ENCODE peak calls at places on chromosomes 4 and X, in four cellular contexts. One of them, this sample, is unnamed.

GRCh38 chrX:139203681-139204575 is 326.6 kb upstream of the F9 start:
- DNase-seq in breast epithelium: peak; percentile 47
- DNase-seq in glutamatergic neuron: peak; percentile 45
- DNase-seq in neural progenitor cell: peak; percentile 62
- DNase-seq in this sample: no peak

GRCh38 chr4:16745009-16745408 is 153.4 kb downstream of the LDB2 start:
- DNase-seq in neural progenitor cell: peak; percentile 18
- DNase-seq in breast epithelium: no peak
- DNase-seq in glutamatergic neuron: no peak
- DNase-seq in this sample: no peak

GRCh38 chr4:22348410-22348809 is 167.5 kb downstream of the ADGRA3 start:
- DNase-seq in glutamatergic neuron: no peak
- DNase-seq in breast epithelium: no peak
- DNase-seq in neural progenitor cell: no peak
- DNase-seq in this sample: no peak

GRCh38 chr4:108473163-108473720 is 147.1 kb upstream of the RPL34 start:
- DNase-seq in breast epithelium: no peak
- DNase-seq in neural progenitor cell: no peak
- DNase-seq in glutamatergic neuron: no peak
- DNase-seq in this sample: no peak

GRCh38 chr4:105971032-105971431 is 75.8 kb downstream of the NPNT start:
- DNase-seq in neural progenitor cell: no peak
- DNase-seq in glutamatergic neuron: no peak
- DNase-seq in breast epithelium: no peak
- DNase-seq in this sample: no peak

GRCh38 chr4:17932041-17932440 is 89.5 kb downstream of the LCORL start:
- DNase-seq in glutamatergic neuron: no peak
- DNase-seq in neural progenitor cell: no peak
- DNase-seq in breast epithelium: no peak
- DNase-seq in this sample: no peak

GRCh38 chrX:135931644-135932487 is 38.4 kb downstream of the SAGE1 start:
- DNase-seq in neural progenitor cell: peak; percentile 64
- DNase-seq in glutamatergic neuron: peak; percentile 66
- DNase-seq in breast epithelium: no peak
- DNase-seq in this sample: peak; percentile 3

GRCh38 chr4:146333187-146333894 is 119.0 kb downstream of the REELD1 start:
- DNase-seq in neural progenitor cell: no peak
- DNase-seq in glutamatergic neuron: no peak
- DNase-seq in breast epithelium: no peak
- DNase-seq in this sample: peak; percentile 30

GRCh38 chrX:29145316-29145715 is 558.1 kb downstream of the IL1RAPL1 start:
- DNase-seq in glutamatergic neuron: no peak
- DNase-seq in neural progenitor cell: no peak
- DNase-seq in breast epithelium: no peak
- DNase-seq in this sample: no peak

GRCh38 chr4:81828991-81829390 is 357.3 kb upstream of the RASGEF1B start:
- DNase-seq in glutamatergic neuron: no peak
- DNase-seq in neural progenitor cell: no peak
- DNase-seq in breast epithelium: no peak
- DNase-seq in this sample: no peak

GRCh38 chr4:177405508-177405907 is 36.7 kb downstream of the AGA start:
- DNase-seq in glutamatergic neuron: no peak
- DNase-seq in neural progenitor cell: no peak
- DNase-seq in breast epithelium: no peak
- DNase-seq in this sample: no peak

GRCh38 chrX:16320765-16321355 is 153.6 kb downstream of the MAGEB17 start:
- DNase-seq in breast epithelium: no peak
- DNase-seq in glutamatergic neuron: no peak
- DNase-seq in neural progenitor cell: no peak
- DNase-seq in this sample: no peak

GRCh38 chrX:129957241-129958099 is 25.0 kb upstream of the BCORL1 start:
- DNase-seq in glutamatergic neuron: peak; percentile 61
- DNase-seq in neural progenitor cell: peak; percentile 79
- DNase-seq in breast epithelium: no peak
- DNase-seq in this sample: peak; percentile 27

GRCh38 chrX:84174348-84174747 is 13.7 kb downstream of the RPS6KA6 start:
- DNase-seq in glutamatergic neuron: no peak
- DNase-seq in breast epithelium: no peak
- DNase-seq in neural progenitor cell: no peak
- DNase-seq in this sample: no peak

GRCh38 chrX:74133156-74133796 is 170.7 kb upstream of the ZCCHC13 start:
- DNase-seq in breast epithelium: no peak
- DNase-seq in neural progenitor cell: peak; percentile 81
- DNase-seq in glutamatergic neuron: no peak
- DNase-seq in this sample: no peak

DNA sequence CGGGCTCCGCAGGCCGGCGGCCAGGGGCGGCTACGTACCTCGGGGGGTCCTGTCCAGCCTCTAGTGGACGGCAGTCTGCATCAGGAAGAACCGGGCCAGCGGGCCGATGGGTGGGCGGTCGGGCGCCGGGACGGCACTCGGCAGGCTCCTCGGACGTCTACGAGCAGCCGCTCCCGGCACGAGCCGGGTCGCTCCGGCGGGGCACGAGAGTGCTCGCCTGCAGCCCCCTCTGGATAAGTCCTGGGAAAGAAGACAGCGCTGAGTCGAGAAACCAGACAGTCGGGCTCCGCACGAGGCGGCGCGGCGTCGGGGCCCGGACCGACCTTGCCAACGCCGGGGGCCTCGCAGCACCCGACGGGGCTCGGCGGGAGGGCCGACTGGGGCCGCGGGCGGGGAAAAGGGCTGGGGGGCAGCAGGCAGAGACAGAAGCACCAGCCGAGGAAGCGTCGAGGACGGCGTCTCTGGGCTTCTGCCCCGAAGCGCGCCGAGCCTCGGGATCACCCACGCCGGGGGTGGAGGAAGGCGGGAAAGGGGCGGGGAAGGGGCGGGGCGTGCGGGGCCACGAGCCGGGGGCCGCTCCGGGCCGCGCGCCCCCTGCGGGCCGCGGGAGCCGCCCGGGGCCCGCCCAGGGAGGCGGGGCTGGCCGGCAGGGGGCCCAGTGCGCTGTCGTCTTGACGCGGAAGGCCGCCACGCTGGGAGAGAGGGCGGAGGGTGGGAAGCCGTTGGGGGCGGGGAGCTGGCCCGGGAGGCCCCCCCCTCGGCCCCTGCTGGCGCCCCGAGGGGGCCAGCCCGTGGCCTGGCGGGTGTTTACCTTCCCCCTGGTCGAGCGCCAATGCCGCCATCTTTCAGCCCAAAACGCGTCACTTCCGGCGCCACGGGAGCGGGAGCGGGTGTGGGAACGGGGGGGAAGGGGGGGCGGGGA is 1.9 kb downstream of the KLHL15 start:
- DNase-seq in breast epithelium: peak; percentile 81
- DNase-seq in glutamatergic neuron: peak; percentile 82
- DNase-seq in neural progenitor cell: peak; percentile 91
- DNase-seq in this sample: no peak
- TF ChIP-seq CTCF in breast epithelium: no peak
- TF ChIP-seq CTCF in glutamatergic neuron: no peak
- TF ChIP-seq CTCF in neural progenitor cell: peak; percentile 22
- TF ChIP-seq CTCF in this sample: peak; percentile 26

GRCh38 chr4:186131935-186132334 is 27.4 kb downstream of the FAM149A start:
- DNase-seq in neural progenitor cell: no peak
- DNase-seq in breast epithelium: no peak
- DNase-seq in glutamatergic neuron: no peak
- DNase-seq in this sample: no peak

GRCh38 chr4:186134254-186134653 is 29.8 kb downstream of the FAM149A start:
- DNase-seq in neural progenitor cell: no peak
- DNase-seq in glutamatergic neuron: no peak
- DNase-seq in breast epithelium: no peak
- DNase-seq in this sample: peak; percentile 72

GRCh38 chr4:186137193-186137792 is 32.8 kb downstream of the FAM149A start:
- DNase-seq in neural progenitor cell: no peak
- DNase-seq in breast epithelium: no peak
- DNase-seq in glutamatergic neuron: no peak
- DNase-seq in this sample: no peak

GRCh38 chr4:186128842-186129241 is 24.3 kb downstream of the FAM149A start:
- DNase-seq in breast epithelium: no peak
- DNase-seq in neural progenitor cell: no peak
- DNase-seq in glutamatergic neuron: no peak
- DNase-seq in this sample: no peak

DNA sequence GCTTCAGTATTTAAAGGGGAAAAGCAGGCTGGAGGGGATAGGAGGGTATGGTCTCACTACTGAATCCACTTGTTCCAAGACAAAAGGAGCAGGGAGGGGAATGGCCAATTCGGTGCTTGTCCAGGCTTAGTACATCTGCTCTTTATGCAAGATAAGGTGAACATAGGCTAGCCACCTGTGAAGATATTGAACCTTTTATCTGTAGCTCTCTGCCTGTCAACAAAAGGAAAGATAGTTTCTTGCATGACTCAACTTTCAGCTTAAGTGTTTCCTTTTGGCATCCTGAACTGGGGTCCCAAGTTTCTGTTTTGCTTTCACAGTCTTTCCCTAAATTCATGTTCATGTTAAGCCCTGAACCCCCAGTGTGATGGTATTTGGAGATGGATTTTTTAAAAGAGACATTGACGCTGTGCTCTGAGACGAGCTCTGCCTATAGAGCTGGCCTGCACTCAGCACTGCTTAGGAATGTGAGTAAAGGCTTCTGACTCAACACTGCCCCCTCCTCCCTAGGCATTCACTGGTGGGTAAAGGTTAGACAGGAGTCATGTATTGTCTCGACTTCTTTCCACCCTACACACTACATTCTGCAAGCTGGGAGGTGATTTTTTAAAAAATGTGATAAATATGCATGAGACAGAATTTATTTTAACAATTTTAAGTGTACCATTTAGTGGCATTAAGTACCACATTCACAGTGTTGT is 28.2 kb downstream of the FAM149A start:
- DNase-seq in breast epithelium: no peak
- DNase-seq in neural progenitor cell: peak; percentile 77
- DNase-seq in glutamatergic neuron: no peak
- DNase-seq in this sample: no peak
- TF ChIP-seq CTCF in breast epithelium: no peak
- TF ChIP-seq CTCF in neural progenitor cell: peak; percentile 59
- TF ChIP-seq CTCF in glutamatergic neuron: no peak
- TF ChIP-seq CTCF in this sample: peak; percentile 30

GRCh38 chrX:140602140-140602539 is 97.3 kb upstream of the SOX3 start:
- DNase-seq in neural progenitor cell: no peak
- DNase-seq in breast epithelium: no peak
- DNase-seq in glutamatergic neuron: no peak
- DNase-seq in this sample: no peak
- TF ChIP-seq CTCF in neural progenitor cell: no peak
- TF ChIP-seq CTCF in breast epithelium: no peak
- TF ChIP-seq CTCF in glutamatergic neuron: no peak
- TF ChIP-seq CTCF in this sample: no peak

GRCh38 chr4:121698119-121698732 is 1.4 kb upstream of the ANXA5 start:
- DNase-seq in glutamatergic neuron: peak; percentile 29
- DNase-seq in neural progenitor cell: no peak
- DNase-seq in breast epithelium: no peak
- DNase-seq in this sample: no peak

GRCh38 chr4:121693450-121693849 is 3.3 kb downstream of the ANXA5 start:
- DNase-seq in neural progenitor cell: no peak
- DNase-seq in glutamatergic neuron: no peak
- DNase-seq in breast epithelium: no peak
- DNase-seq in this sample: no peak

GRCh38 chr4:121696641-121697461 is at the start of gene ANXA5:
- DNase-seq in glutamatergic neuron: peak; percentile 87
- DNase-seq in breast epithelium: peak; percentile 84
- DNase-seq in neural progenitor cell: peak; percentile 89
- DNase-seq in this sample: peak; percentile 53

GRCh38 chr4:121697626-121698025 is 846 bp upstream of the ANXA5 start:
- DNase-seq in neural progenitor cell: no peak
- DNase-seq in breast epithelium: no peak
- DNase-seq in glutamatergic neuron: no peak
- DNase-seq in this sample: peak; percentile 26

DNA sequence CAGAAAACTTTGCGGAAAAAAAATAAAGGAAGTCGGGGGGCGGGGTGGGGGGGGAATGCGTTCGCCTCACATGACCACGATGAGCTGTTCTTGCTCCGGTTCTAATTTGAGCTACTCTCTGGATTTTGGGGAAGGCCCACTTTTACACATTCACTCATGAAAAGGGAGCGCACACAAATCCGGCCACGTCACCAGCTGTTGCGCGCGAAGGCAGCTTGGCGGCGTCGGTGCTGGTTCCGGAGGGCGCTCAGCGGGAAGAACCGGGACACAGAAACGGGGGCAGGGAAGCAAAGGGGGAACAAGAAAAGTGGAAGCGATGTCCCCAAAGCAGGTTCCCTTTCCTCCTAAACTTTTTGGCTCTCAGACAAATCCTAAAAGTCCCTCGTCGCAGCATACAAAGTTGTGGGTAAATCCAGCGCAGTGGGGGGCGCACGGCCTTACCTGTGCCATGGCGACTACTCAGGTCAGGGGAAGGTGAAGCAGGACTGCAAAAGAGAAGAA is 590 bp downstream of the ANXA5 start:
- DNase-seq in glutamatergic neuron: no peak
- DNase-seq in breast epithelium: peak; percentile 60
- DNase-seq in neural progenitor cell: peak; percentile 44
- DNase-seq in this sample: peak; percentile 34
- TF ChIP-seq CTCF in glutamatergic neuron: no peak
- TF ChIP-seq CTCF in breast epithelium: no peak
- TF ChIP-seq CTCF in neural progenitor cell: no peak
- TF ChIP-seq CTCF in this sample: peak; percentile 8

GRCh38 chr4:129344058-129344457 is 248.1 kb downstream of the C4orf33 start:
- DNase-seq in neural progenitor cell: peak; percentile 56
- DNase-seq in breast epithelium: no peak
- DNase-seq in glutamatergic neuron: no peak
- DNase-seq in this sample: no peak
- TF ChIP-seq CTCF in neural progenitor cell: peak; percentile 88
- TF ChIP-seq CTCF in breast epithelium: no peak
- TF ChIP-seq CTCF in glutamatergic neuron: peak; percentile 40
- TF ChIP-seq CTCF in this sample: peak; percentile 41

DNA sequence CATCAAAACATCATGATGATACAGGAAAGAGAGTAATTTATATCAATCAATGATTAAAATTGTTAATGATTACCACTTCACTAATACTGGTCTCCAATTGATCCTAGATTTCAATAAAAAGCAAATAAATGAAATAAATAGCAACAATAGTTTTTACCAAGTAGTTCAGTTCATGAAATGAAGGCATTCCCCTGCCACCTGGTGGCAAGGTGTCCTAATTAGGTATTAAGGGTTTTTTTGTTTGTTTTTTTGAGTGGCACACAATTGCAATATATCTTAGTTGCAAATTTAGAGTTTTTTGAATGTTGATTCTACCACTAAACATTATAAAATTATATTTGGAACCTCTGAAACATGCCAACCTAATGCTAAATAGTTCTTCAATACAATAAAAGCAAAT is 157.4 kb upstream of the PDE5A start:
- DNase-seq in glutamatergic neuron: no peak
- DNase-seq in neural progenitor cell: no peak
- DNase-seq in breast epithelium: no peak
- DNase-seq in this sample: no peak
- TF ChIP-seq CTCF in glutamatergic neuron: no peak
- TF ChIP-seq CTCF in neural progenitor cell: peak; percentile 29
- TF ChIP-seq CTCF in breast epithelium: no peak
- TF ChIP-seq CTCF in this sample: no peak